ENCODE peak calls at places on chromosomes 5 and 9, in six cellular contexts. One of them, this sample, is unnamed.

GRCh38 chr9:76910861-76911260 is 4.9 kb upstream of the PRUNE2 start:
- DNase-seq in HTR-8/SVneo: no peak
- DNase-seq in T-helper 17 cell: no peak
- DNase-seq in EL: no peak
- DNase-seq in thoracic aorta: no peak
- DNase-seq in pulmonary artery endothelial cell: no peak
- DNase-seq in this sample: no peak

GRCh38 chr5:142063878-142064331 is 44.7 kb upstream of the NDFIP1 start:
- DNase-seq in HTR-8/SVneo: no peak
- DNase-seq in T-helper 17 cell: no peak
- DNase-seq in EL: peak
- DNase-seq in thoracic aorta: peak
- DNase-seq in pulmonary artery endothelial cell: peak
- DNase-seq in this sample: peak

GRCh38 chr5:109529987-109530386 is 120.2 kb upstream of the PJA2 start:
- DNase-seq in HTR-8/SVneo: no peak
- DNase-seq in T-helper 17 cell: no peak
- DNase-seq in EL: no peak
- DNase-seq in thoracic aorta: no peak
- DNase-seq in pulmonary artery endothelial cell: no peak
- DNase-seq in this sample: no peak

GRCh38 chr5:3310551-3311340 is 284.9 kb upstream of the IRX1 start:
- DNase-seq in HTR-8/SVneo: no peak
- DNase-seq in T-helper 17 cell: no peak
- DNase-seq in EL: no peak
- DNase-seq in thoracic aorta: no peak
- DNase-seq in pulmonary artery endothelial cell: no peak
- DNase-seq in this sample: peak

GRCh38 chr9:125329978-125330377 is 68.4 kb downstream of the GAPVD1 start:
- DNase-seq in HTR-8/SVneo: no peak
- DNase-seq in T-helper 17 cell: no peak
- DNase-seq in EL: no peak
- DNase-seq in thoracic aorta: no peak
- DNase-seq in pulmonary artery endothelial cell: no peak
- DNase-seq in this sample: no peak

GRCh38 chr5:132540149-132540548 is 3.2 kb downstream of the IL5 start:
- DNase-seq in HTR-8/SVneo: no peak
- DNase-seq in T-helper 17 cell: no peak
- DNase-seq in EL: no peak
- DNase-seq in thoracic aorta: no peak
- DNase-seq in pulmonary artery endothelial cell: no peak
- DNase-seq in this sample: no peak

GRCh38 chr9:129287595-129288305 is 109.7 kb upstream of the IER5L start:
- DNase-seq in HTR-8/SVneo: no peak
- DNase-seq in T-helper 17 cell: no peak
- DNase-seq in EL: no peak
- DNase-seq in thoracic aorta: no peak
- DNase-seq in pulmonary artery endothelial cell: no peak
- DNase-seq in this sample: no peak

GRCh38 chr5:54404568-54404967 is 50.9 kb upstream of the HSPB3 start:
- DNase-seq in HTR-8/SVneo: no peak
- DNase-seq in T-helper 17 cell: no peak
- DNase-seq in EL: no peak
- DNase-seq in thoracic aorta: no peak
- DNase-seq in pulmonary artery endothelial cell: no peak
- DNase-seq in this sample: no peak

GRCh38 chr5:135031813-135032612 is 2.0 kb downstream of the PITX1 start:
- DNase-seq in HTR-8/SVneo: no peak
- DNase-seq in T-helper 17 cell: no peak
- DNase-seq in EL: no peak
- DNase-seq in thoracic aorta: no peak
- DNase-seq in pulmonary artery endothelial cell: no peak
- DNase-seq in this sample: no peak

GRCh38 chr5:16726538-16726946 is 109.7 kb upstream of the RETREG1 start:
- DNase-seq in HTR-8/SVneo: no peak
- DNase-seq in T-helper 17 cell: no peak
- DNase-seq in EL: peak
- DNase-seq in thoracic aorta: no peak
- DNase-seq in pulmonary artery endothelial cell: peak
- DNase-seq in this sample: no peak

GRCh38 chr9:104872959-104873850 is 54.8 kb downstream of the ABCA1 start:
- DNase-seq in HTR-8/SVneo: peak
- DNase-seq in T-helper 17 cell: no peak
- DNase-seq in EL: peak
- DNase-seq in thoracic aorta: no peak
- DNase-seq in pulmonary artery endothelial cell: peak
- DNase-seq in this sample: peak

GRCh38 chr9:75739884-75740611 is 150.4 kb upstream of the PCSK5 start:
- DNase-seq in HTR-8/SVneo: no peak
- DNase-seq in T-helper 17 cell: no peak
- DNase-seq in EL: no peak
- DNase-seq in thoracic aorta: no peak
- DNase-seq in pulmonary artery endothelial cell: no peak
- DNase-seq in this sample: no peak

GRCh38 chr5:113140837-113141661 is 164.5 kb downstream of the DCP2 start:
- DNase-seq in HTR-8/SVneo: no peak
- DNase-seq in T-helper 17 cell: no peak
- DNase-seq in EL: peak
- DNase-seq in thoracic aorta: no peak
- DNase-seq in pulmonary artery endothelial cell: no peak
- DNase-seq in this sample: peak

This sample was measured in MG63.